ENCODE peak calls at places on chromosome 16, in eight cellular contexts. B is mesenchymal stem cell; J is fibroblast of lung; V is H9; O is GM23248; Z is psoas muscle; U is CD8-positive, alpha-beta T cell; K is thoracic aorta. W is an unnamed sample. For H3K27me3, the result is how much of the 10 kb centered on the place peaks cover.

GRCh38 chr16:58119509-58119845 is 9.7 kb downstream of the CFAP20 start:
- DNase-seq in B (no peak), J (no peak), V (no peak), O (no peak), Z (no peak), U (no peak), K (no peak), W (no peak)

GRCh38 chr16:89923640-89924297 is 627 bp downstream of the TUBB3 start:
- DNase-seq in B (peak), J (no peak), V (peak), O (peak), Z (no peak), U (no peak), K (no peak), W (no peak)

GRCh38 chr16:30561212-30561816 is 3.1 kb upstream of the ZNF764 start:
- DNase-seq in B (no peak), J (no peak), V (peak), O (no peak), Z (peak), U (no peak), K (no peak), W (no peak)

GRCh38 chr16:48204825-48205151 is 39.3 kb upstream of the LONP2 start:
- DNase-seq in B (no peak), J (no peak), V (no peak), O (no peak), Z (no peak), U (no peak), K (no peak), W (no peak)

GRCh38 chr16:51343411-51343810 is 192.3 kb upstream of the SALL1 start:
- DNase-seq in B (no peak), J (peak), V (no peak), O (no peak), Z (no peak), U (no peak), K (no peak), W (no peak)

GRCh38 chr16:48852955-48853354 is 243.0 kb upstream of the N4BP1 start:
- DNase-seq in B (no peak), J (no peak), V (no peak), O (no peak), Z (peak), U (no peak), K (no peak), W (no peak)

GRCh38 chr16:4486126-4486893 is 10.1 kb downstream of the HMOX2 start:
- DNase-seq in B (no peak), J (no peak), V (no peak), O (no peak), Z (no peak), U (no peak), K (no peak), W (no peak)

GRCh38 chr16:27273670-27274522 is 5.3 kb upstream of the NSMCE1 start:
- DNase-seq in B (peak), J (no peak), V (no peak), O (peak), Z (no peak), U (no peak), K (no peak), W (no peak)

GRCh38 chr16:49023095-49023494 is 258.5 kb downstream of the CBLN1 start:
- DNase-seq in B (no peak), J (peak), V (no peak), O (peak), Z (no peak), U (no peak), K (no peak), W (no peak)

GRCh38 chr16:75264531-75264998 is 13.1 kb upstream of the BCAR1 start:
- DNase-seq in B (peak), J (peak), V (no peak), O (peak), Z (no peak), U (no peak), K (no peak), W (no peak)

GRCh38 chr16:12529582-12529981 is 274.1 kb downstream of the CPPED1 start:
- DNase-seq in B (no peak), J (no peak), V (no peak), O (no peak), Z (no peak), U (no peak), K (no peak), W (no peak)

GRCh38 chr16:1976951-1977874 is 4.1 kb downstream of the NOXO1 start:
- DNase-seq in B (no peak), J (no peak), V (no peak), O (no peak), Z (no peak), U (peak), K (no peak), W (no peak)

GRCh38 chr16:51337662-51338061 is 186.6 kb upstream of the SALL1 start:
- DNase-seq in B (no peak), J (no peak), V (peak), O (peak), Z (no peak), U (no peak), K (no peak), W (no peak)

GRCh38 chr16:50736448-50736847 is 5.4 kb upstream of the CYLD start:
- DNase-seq in B (no peak), J (no peak), V (no peak), O (no peak), Z (no peak), U (no peak), K (no peak), W (no peak)

GRCh38 chr16:74709477-74709877 is 8.8 kb upstream of the MLKL start:
- DNase-seq in B (peak), J (peak), V (peak), O (peak), Z (peak), U (peak), K (no peak), W (peak)

GRCh38 chr16:716250-716607 is 1.3 kb downstream of the METRN start:
- DNase-seq in B (peak), J (peak), V (peak), O (peak), Z (no peak), U (no peak), K (no peak), W (no peak)

GRCh38 chr16:4391635-4392381 is 20.2 kb downstream of the VASN start:
- DNase-seq in B (no peak), J (no peak), V (peak), O (peak), Z (no peak), U (no peak), K (no peak), W (peak)

GRCh38 chr16:56389554-56389953 is 35.8 kb downstream of the AMFR start:
- DNase-seq in B (peak), J (peak), V (no peak), O (peak), Z (no peak), U (no peak), K (no peak), W (no peak)

GRCh38 chr16:1177750-1178149 is 24.8 kb downstream of the CACNA1H start:
- DNase-seq in B (no peak), J (no peak), V (no peak), O (no peak), Z (no peak), U (no peak), K (no peak), W (no peak)

GRCh38 chr16:8865145-8865882 is 3.5 kb downstream of the CARHSP1 start:
- DNase-seq in B (no peak), J (no peak), V (no peak), O (no peak), Z (no peak), U (no peak), K (no peak), W (no peak)

GRCh38 chr16:77191259-77191969 is 424 bp downstream of the MON1B start:
- DNase-seq in B (peak), J (peak), V (no peak), O (no peak), Z (peak), U (peak), K (no peak), W (no peak)

GRCh38 chr16:56549744-56550385 is 15.0 kb upstream of the MT4 start:
- DNase-seq in B (peak), J (no peak), V (no peak), O (peak), Z (no peak), U (no peak), K (no peak), W (no peak)

GRCh38 chr16:2447920-2448583 is 11.9 kb upstream of the TEDC2 start:
- DNase-seq in B (peak), J (no peak), V (no peak), O (peak), Z (no peak), U (no peak), K (no peak), W (no peak)

GRCh38 chr16:21260870-21261791 is 17.0 kb downstream of the CRYM start:
- DNase-seq in B (peak), J (peak), V (no peak), O (peak), Z (peak), U (no peak), K (no peak), W (no peak)

GRCh38 chr16:81429045-81429521 is 15.5 kb upstream of the CMIP start:
- DNase-seq in B (peak), J (peak), V (peak), O (peak), Z (no peak), U (no peak), K (no peak), W (no peak)

GRCh38 chr16:81435567-81435966 is 9.0 kb upstream of the CMIP start:
- DNase-seq in B (no peak), J (no peak), V (no peak), O (no peak), Z (no peak), U (no peak), K (no peak), W (no peak)

GRCh38 chr16:81431554-81432353 is 12.9 kb upstream of the CMIP start:
- DNase-seq in B (peak), J (peak), V (no peak), O (peak), Z (no peak), U (no peak), K (no peak), W (no peak)

GRCh38 chr16:81436381-81436780 is 8.2 kb upstream of the CMIP start:
- DNase-seq in B (no peak), J (no peak), V (no peak), O (peak), Z (no peak), U (no peak), K (no peak), W (no peak)

GRCh38 chr16:81432899-81433560 is 11.6 kb upstream of the CMIP start:
- DNase-seq in B (no peak), J (no peak), V (peak), O (no peak), Z (no peak), U (no peak), K (no peak), W (peak)
- H3K27me3 ChIP-seq in B (under half), J (under half), V (under half), O (under half), Z (under half), U (under half), K (under half), W (under half)

GRCh38 chr16:86594712-86595111 is 16.4 kb downstream of the FOXL1 start:
- DNase-seq in B (no peak), J (peak), V (no peak), O (no peak), Z (no peak), U (no peak), K (no peak), W (no peak)

GRCh38 chr16:86598607-86599318 is 20.4 kb downstream of the FOXL1 start:
- DNase-seq in B (no peak), J (no peak), V (no peak), O (peak), Z (no peak), U (no peak), K (no peak), W (no peak)

GRCh38 chr16:86597880-86598606 is 19.7 kb downstream of the FOXL1 start:
- DNase-seq in B (no peak), J (no peak), V (no peak), O (no peak), Z (no peak), U (no peak), K (no peak), W (no peak)

GRCh38 chr16:86595983-86596605 is 17.7 kb downstream of the FOXL1 start:
- DNase-seq in B (no peak), J (no peak), V (no peak), O (peak), Z (no peak), U (no peak), K (no peak), W (no peak)

GRCh38 chr16:86597126-86597879 is 19.0 kb downstream of the FOXL1 start:
- DNase-seq in B (no peak), J (no peak), V (no peak), O (no peak), Z (no peak), U (no peak), K (no peak), W (no peak)
- H3K27me3 ChIP-seq in B (under half), J (under half), V (under half), O (under half), Z (half or more), U (under half), K (under half), W (under half)

GRCh38 chr16:86889974-86890373 is 311.6 kb downstream of the FOXL1 start:
- DNase-seq in B (no peak), J (no peak), V (no peak), O (no peak), Z (no peak), U (no peak), K (no peak), W (no peak)
- H3K27me3 ChIP-seq in B (half or more), J (under half), V (under half), O (half or more), Z (under half), U (under half), K (under half), W (under half)

GRCh38 chr16:80058236-80058635 is 457.7 kb upstream of the MAF start:
- DNase-seq in B (peak), J (peak), V (no peak), O (no peak), Z (peak), U (no peak), K (no peak), W (no peak)
- H3K27me3 ChIP-seq in B (under half), J (under half), V (under half), O (under half), Z (under half), U (under half), K (under half), W (under half)

DNA sequence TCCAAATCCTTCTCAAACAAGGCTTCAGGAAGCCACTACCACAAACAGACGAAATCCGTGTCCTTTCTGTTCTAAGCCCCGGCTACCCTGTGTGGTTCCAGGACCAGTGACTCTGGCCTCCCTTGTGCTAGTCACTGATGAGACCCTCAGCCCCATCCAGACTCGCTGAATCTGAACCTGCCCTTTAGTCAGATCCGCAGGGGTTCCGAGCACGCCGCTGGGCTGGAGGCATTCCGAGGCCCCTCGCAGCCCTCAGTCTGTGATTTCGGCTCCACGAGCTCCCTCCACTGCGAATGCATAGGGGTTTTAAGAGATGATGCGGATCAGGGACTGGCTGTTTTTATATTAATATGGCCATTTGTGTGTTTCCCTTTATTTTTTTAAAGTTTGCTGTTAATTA is 292.7 kb downstream of the IRF8 start:
- DNase-seq in B (no peak), J (no peak), V (no peak), O (no peak), Z (no peak), U (no peak), K (no peak), W (no peak)
- H3K27me3 ChIP-seq in B (half or more), J (under half), V (under half), O (half or more), Z (half or more), U (under half), K (under half), W (under half)

DNA sequence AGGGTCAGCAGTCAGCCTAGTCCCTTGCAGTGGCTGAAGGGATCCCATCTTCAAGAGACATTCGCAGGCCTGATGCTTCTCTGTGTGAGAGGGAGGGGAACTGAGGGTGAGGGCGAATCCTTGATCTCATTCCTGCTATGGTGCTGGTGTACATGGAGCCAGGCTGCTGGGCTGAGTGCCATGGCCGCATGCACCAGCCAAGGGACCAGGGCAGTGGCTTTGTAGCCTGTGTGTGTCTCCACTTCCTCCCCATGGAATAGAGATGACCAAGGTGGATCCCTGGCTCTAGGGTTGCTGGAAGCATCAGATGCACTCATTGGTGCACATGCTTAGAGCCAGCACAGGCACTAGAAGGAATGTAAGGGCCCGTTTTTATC is 195.0 kb downstream of the FOXL1 start:
- DNase-seq in B (no peak), J (no peak), V (no peak), O (no peak), Z (no peak), U (no peak), K (no peak), W (no peak)
- H3K27me3 ChIP-seq in B (half or more), J (under half), V (under half), O (under half), Z (half or more), U (under half), K (under half), W (under half)

GRCh38 chr16:86494039-86494564 is 16.2 kb upstream of the FOXF1 start:
- DNase-seq in B (peak), J (no peak), V (peak), O (no peak), Z (no peak), U (no peak), K (no peak), W (no peak)

GRCh38 chr16:86495756-86496261 is 14.5 kb upstream of the FOXF1 start:
- DNase-seq in B (peak), J (no peak), V (peak), O (no peak), Z (no peak), U (no peak), K (no peak), W (no peak)

GRCh38 chr16:86494565-86495356 is 15.6 kb upstream of the FOXF1 start:
- DNase-seq in B (peak), J (no peak), V (peak), O (no peak), Z (no peak), U (no peak), K (no peak), W (no peak)

GRCh38 chr16:86496262-86496928 is 13.9 kb upstream of the FOXF1 start:
- DNase-seq in B (peak), J (no peak), V (no peak), O (no peak), Z (no peak), U (no peak), K (no peak), W (no peak)

GRCh38 chr16:86495357-86495701 is 15.0 kb upstream of the FOXF1 start:
- DNase-seq in B (no peak), J (no peak), V (no peak), O (no peak), Z (no peak), U (no peak), K (no peak), W (no peak)
- H3K27me3 ChIP-seq in B (half or more), J (under half), V (half or more), O (half or more), Z (half or more), U (under half), K (under half), W (under half)